ENCODE peak calls at places on chromosomes 4 and X, in nine cellular contexts. One of them, this sample, is unnamed.

GRCh38 chrX:96924581-96924980 is 40.9 kb downstream of the RPA4 start:
- DNase-seq in left lung: no peak
- DNase-seq in breast epithelium: no peak
- DNase-seq in mesenchymal stem cell: no peak
- DNase-seq in cardiac muscle cell: no peak
- DNase-seq in CD4-positive, alpha-beta memory T cell: no peak
- DNase-seq in GM06990: no peak
- DNase-seq in kidney epithelial cell: no peak
- DNase-seq in brain microvascular endothelial cell: no peak
- DNase-seq in this sample: no peak

GRCh38 chr4:18954538-18954937 is 933.0 kb upstream of the LCORL start:
- DNase-seq in left lung: no peak
- DNase-seq in breast epithelium: no peak
- DNase-seq in mesenchymal stem cell: no peak
- DNase-seq in cardiac muscle cell: no peak
- DNase-seq in CD4-positive, alpha-beta memory T cell: no peak
- DNase-seq in GM06990: no peak
- DNase-seq in kidney epithelial cell: peak; percentile 44
- DNase-seq in brain microvascular endothelial cell: no peak
- DNase-seq in this sample: no peak

GRCh38 chr4:150725957-150726523 is 144.1 kb downstream of the MAB21L2 start:
- DNase-seq in left lung: no peak
- DNase-seq in breast epithelium: no peak
- DNase-seq in mesenchymal stem cell: no peak
- DNase-seq in cardiac muscle cell: no peak
- DNase-seq in CD4-positive, alpha-beta memory T cell: no peak
- DNase-seq in GM06990: no peak
- DNase-seq in kidney epithelial cell: no peak
- DNase-seq in brain microvascular endothelial cell: no peak
- DNase-seq in this sample: no peak

GRCh38 chrX:47618923-47619485 is 653 bp downstream of the SYN1 start:
- DNase-seq in left lung: no peak
- DNase-seq in breast epithelium: no peak
- DNase-seq in mesenchymal stem cell: no peak
- DNase-seq in cardiac muscle cell: no peak
- DNase-seq in CD4-positive, alpha-beta memory T cell: no peak
- DNase-seq in GM06990: no peak
- DNase-seq in kidney epithelial cell: no peak
- DNase-seq in brain microvascular endothelial cell: no peak
- DNase-seq in this sample: no peak

GRCh38 chr4:151304755-151305154 is 20.6 kb downstream of the SH3D19 start:
- DNase-seq in left lung: no peak
- DNase-seq in breast epithelium: no peak
- DNase-seq in mesenchymal stem cell: peak; percentile 10
- DNase-seq in cardiac muscle cell: no peak
- DNase-seq in CD4-positive, alpha-beta memory T cell: no peak
- DNase-seq in GM06990: no peak
- DNase-seq in kidney epithelial cell: no peak
- DNase-seq in brain microvascular endothelial cell: no peak
- DNase-seq in this sample: peak; percentile 32

GRCh38 chr4:69308634-69309033 is 28.4 kb downstream of the UGT2B28 start:
- DNase-seq in left lung: no peak
- DNase-seq in breast epithelium: no peak
- DNase-seq in mesenchymal stem cell: no peak
- DNase-seq in cardiac muscle cell: no peak
- DNase-seq in CD4-positive, alpha-beta memory T cell: no peak
- DNase-seq in GM06990: no peak
- DNase-seq in kidney epithelial cell: no peak
- DNase-seq in brain microvascular endothelial cell: no peak
- DNase-seq in this sample: peak; percentile 7

GRCh38 chr4:48331577-48332340 is 9.6 kb upstream of the SLAIN2 start:
- DNase-seq in left lung: no peak
- DNase-seq in breast epithelium: no peak
- DNase-seq in mesenchymal stem cell: peak; percentile 94
- DNase-seq in cardiac muscle cell: no peak
- DNase-seq in CD4-positive, alpha-beta memory T cell: no peak
- DNase-seq in GM06990: no peak
- DNase-seq in kidney epithelial cell: no peak
- DNase-seq in brain microvascular endothelial cell: peak; percentile 80
- DNase-seq in this sample: peak; percentile 93

GRCh38 chr4:152189451-152190179 is 346.3 kb downstream of the FBXW7 start:
- DNase-seq in left lung: no peak
- DNase-seq in breast epithelium: no peak
- DNase-seq in mesenchymal stem cell: no peak
- DNase-seq in cardiac muscle cell: no peak
- DNase-seq in CD4-positive, alpha-beta memory T cell: no peak
- DNase-seq in GM06990: peak; percentile 64
- DNase-seq in kidney epithelial cell: no peak
- DNase-seq in brain microvascular endothelial cell: no peak
- DNase-seq in this sample: no peak

GRCh38 chr4:181548873-181549541 is 694.2 kb upstream of the TENM3 start:
- DNase-seq in left lung: peak; percentile 28
- DNase-seq in breast epithelium: no peak
- DNase-seq in mesenchymal stem cell: peak; percentile 88
- DNase-seq in cardiac muscle cell: no peak
- DNase-seq in CD4-positive, alpha-beta memory T cell: no peak
- DNase-seq in GM06990: no peak
- DNase-seq in kidney epithelial cell: peak; percentile 34
- DNase-seq in brain microvascular endothelial cell: peak; percentile 90
- DNase-seq in this sample: peak; percentile 66

GRCh38 chr4:1401409-1402020 is 4.7 kb downstream of the NKX1-1 start:
- DNase-seq in left lung: peak; percentile 58
- DNase-seq in breast epithelium: no peak
- DNase-seq in mesenchymal stem cell: no peak
- DNase-seq in cardiac muscle cell: no peak
- DNase-seq in CD4-positive, alpha-beta memory T cell: no peak
- DNase-seq in GM06990: no peak
- DNase-seq in kidney epithelial cell: no peak
- DNase-seq in brain microvascular endothelial cell: no peak
- DNase-seq in this sample: no peak

GRCh38 chr4:1403177-1403583 is 3.1 kb downstream of the NKX1-1 start:
- DNase-seq in left lung: peak; percentile 76
- DNase-seq in breast epithelium: no peak
- DNase-seq in mesenchymal stem cell: no peak
- DNase-seq in cardiac muscle cell: no peak
- DNase-seq in CD4-positive, alpha-beta memory T cell: no peak
- DNase-seq in GM06990: no peak
- DNase-seq in kidney epithelial cell: no peak
- DNase-seq in brain microvascular endothelial cell: no peak
- DNase-seq in this sample: no peak

GRCh38 chr4:1403591-1404572 is 2.4 kb downstream of the NKX1-1 start:
- DNase-seq in left lung: peak; percentile 62
- DNase-seq in breast epithelium: no peak
- DNase-seq in mesenchymal stem cell: no peak
- DNase-seq in cardiac muscle cell: no peak
- DNase-seq in CD4-positive, alpha-beta memory T cell: no peak
- DNase-seq in GM06990: no peak
- DNase-seq in kidney epithelial cell: no peak
- DNase-seq in brain microvascular endothelial cell: no peak
- DNase-seq in this sample: no peak

GRCh38 chr4:1402021-1402515 is 4.2 kb downstream of the NKX1-1 start:
- DNase-seq in left lung: peak; percentile 49
- DNase-seq in breast epithelium: no peak
- DNase-seq in mesenchymal stem cell: no peak
- DNase-seq in cardiac muscle cell: no peak
- DNase-seq in CD4-positive, alpha-beta memory T cell: no peak
- DNase-seq in GM06990: no peak
- DNase-seq in kidney epithelial cell: no peak
- DNase-seq in brain microvascular endothelial cell: no peak
- DNase-seq in this sample: no peak

DNA sequence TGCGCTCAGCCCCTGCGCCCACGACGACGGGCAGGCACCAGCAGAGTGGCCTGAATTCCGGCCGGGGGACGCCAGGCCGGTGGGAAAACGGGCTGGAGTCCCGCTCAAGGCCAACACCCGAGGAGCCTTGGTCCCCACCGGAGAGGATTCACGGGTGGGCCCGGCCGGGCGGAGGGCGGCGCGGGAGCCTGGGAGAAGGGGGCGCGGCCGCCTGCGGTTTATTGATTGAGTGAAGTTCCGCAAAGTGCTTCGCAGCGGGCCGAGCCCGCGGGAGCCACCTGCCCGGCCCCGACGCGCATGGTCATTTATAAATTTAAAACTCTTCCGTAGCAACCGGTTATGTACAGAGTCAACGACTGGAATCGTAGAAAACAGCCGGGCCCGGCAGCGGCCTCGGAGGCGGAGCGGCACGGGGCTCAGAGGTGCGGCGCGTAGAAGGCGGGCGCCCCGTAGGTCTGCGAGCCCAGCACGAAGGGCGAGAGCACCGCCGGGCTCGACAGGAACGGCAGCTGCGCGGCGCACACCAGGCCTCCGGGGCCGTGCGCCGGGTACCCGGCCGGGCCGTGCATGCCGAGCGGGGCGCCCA is 3.6 kb downstream of the NKX1-1 start:
- DNase-seq in left lung: peak; percentile 72
- DNase-seq in breast epithelium: no peak
- DNase-seq in mesenchymal stem cell: no peak
- DNase-seq in cardiac muscle cell: no peak
- DNase-seq in CD4-positive, alpha-beta memory T cell: no peak
- DNase-seq in GM06990: no peak
- DNase-seq in kidney epithelial cell: no peak
- DNase-seq in brain microvascular endothelial cell: no peak
- DNase-seq in this sample: no peak
- H3K27me3 ChIP-seq in left lung: peaks cover 64% of the 10 kb centered on the region
- H3K27me3 ChIP-seq in breast epithelium: no peaks in the 10 kb centered on the region
- H3K27me3 ChIP-seq in mesenchymal stem cell: peaks cover 77% of the 10 kb centered on the region
- H3K27me3 ChIP-seq in cardiac muscle cell: peaks cover 84% of the 10 kb centered on the region
- H3K27me3 ChIP-seq in CD4-positive, alpha-beta memory T cell: peaks cover 8% of the 10 kb centered on the region
- H3K27me3 ChIP-seq in GM06990: no peaks in the 10 kb centered on the region
- H3K27me3 ChIP-seq in kidney epithelial cell: peaks cover 78% of the 10 kb centered on the region
- H3K27me3 ChIP-seq in brain microvascular endothelial cell: peaks cover 70% of the 10 kb centered on the region
- H3K27me3 ChIP-seq in this sample: peaks cover 35% of the 10 kb centered on the region

DNA sequence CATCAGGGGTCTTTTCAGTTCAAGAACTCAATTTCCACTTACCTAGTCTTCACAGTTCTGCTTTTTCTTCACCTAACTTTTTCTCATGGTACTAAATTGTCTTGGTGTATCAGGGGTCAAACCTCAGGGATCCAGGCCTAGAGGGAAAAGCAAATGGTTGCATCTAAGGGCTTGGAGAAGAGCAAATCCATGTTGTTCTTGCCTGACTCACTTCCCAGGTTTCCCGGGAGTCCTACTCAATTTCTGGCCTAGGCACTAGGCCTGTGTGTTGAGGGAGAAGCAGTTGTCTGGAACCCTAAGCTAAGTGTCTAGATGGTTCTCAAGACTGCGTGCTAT is 191.9 kb upstream of the STK26 start:
- DNase-seq in left lung: no peak
- DNase-seq in breast epithelium: no peak
- DNase-seq in mesenchymal stem cell: no peak
- DNase-seq in cardiac muscle cell: no peak
- DNase-seq in CD4-positive, alpha-beta memory T cell: no peak
- DNase-seq in GM06990: no peak
- DNase-seq in kidney epithelial cell: no peak
- DNase-seq in brain microvascular endothelial cell: peak; percentile 6
- DNase-seq in this sample: no peak
- H3K4me3 ChIP-seq in left lung: no peak overlapping the region
- H3K4me3 ChIP-seq in breast epithelium: peak overlapping the region; percentile 49
- H3K4me3 ChIP-seq in mesenchymal stem cell: no peak overlapping the region
- H3K4me3 ChIP-seq in cardiac muscle cell: peak overlapping the region; percentile 61
- H3K4me3 ChIP-seq in CD4-positive, alpha-beta memory T cell: peak overlapping the region; percentile 5
- H3K4me3 ChIP-seq in GM06990: no peak overlapping the region
- H3K4me3 ChIP-seq in kidney epithelial cell: no peak overlapping the region
- H3K4me3 ChIP-seq in brain microvascular endothelial cell: peak overlapping the region; percentile 24
- H3K4me3 ChIP-seq in this sample: no peak overlapping the region

GRCh38 chrX:137427813-137428212 is 138.1 kb upstream of the ZIC3 start:
- DNase-seq in left lung: no peak
- DNase-seq in breast epithelium: no peak
- DNase-seq in mesenchymal stem cell: peak; percentile 0
- DNase-seq in cardiac muscle cell: peak; percentile 2
- DNase-seq in CD4-positive, alpha-beta memory T cell: no peak
- DNase-seq in GM06990: no peak
- DNase-seq in kidney epithelial cell: no peak
- DNase-seq in brain microvascular endothelial cell: no peak
- DNase-seq in this sample: no peak
- H3K27me3 ChIP-seq in left lung: peaks cover 65% of the 10 kb centered on the region
- H3K27me3 ChIP-seq in breast epithelium: peaks cover 11% of the 10 kb centered on the region
- H3K27me3 ChIP-seq in mesenchymal stem cell: peaks cover 65% of the 10 kb centered on the region
- H3K27me3 ChIP-seq in cardiac muscle cell: peaks cover 79% of the 10 kb centered on the region
- H3K27me3 ChIP-seq in CD4-positive, alpha-beta memory T cell: peaks cover 4% of the 10 kb centered on the region
- H3K27me3 ChIP-seq in GM06990: no peaks in the 10 kb centered on the region
- H3K27me3 ChIP-seq in kidney epithelial cell: peaks cover 45% of the 10 kb centered on the region
- H3K27me3 ChIP-seq in brain microvascular endothelial cell: peaks cover 7% of the 10 kb centered on the region
- H3K27me3 ChIP-seq in this sample: peaks cover 26% of the 10 kb centered on the region

GRCh38 chrX:132483951-132484350 is 4.9 kb downstream of the MBNL3 start:
- DNase-seq in left lung: no peak
- DNase-seq in breast epithelium: no peak
- DNase-seq in mesenchymal stem cell: no peak
- DNase-seq in cardiac muscle cell: no peak
- DNase-seq in CD4-positive, alpha-beta memory T cell: no peak
- DNase-seq in GM06990: no peak
- DNase-seq in kidney epithelial cell: no peak
- DNase-seq in brain microvascular endothelial cell: no peak
- DNase-seq in this sample: no peak

GRCh38 chrX:132481449-132481848 is 7.4 kb downstream of the MBNL3 start:
- DNase-seq in left lung: no peak
- DNase-seq in breast epithelium: no peak
- DNase-seq in mesenchymal stem cell: no peak
- DNase-seq in cardiac muscle cell: no peak
- DNase-seq in CD4-positive, alpha-beta memory T cell: no peak
- DNase-seq in GM06990: no peak
- DNase-seq in kidney epithelial cell: no peak
- DNase-seq in brain microvascular endothelial cell: no peak
- DNase-seq in this sample: no peak

GRCh38 chrX:132482632-132483031 is 6.2 kb downstream of the MBNL3 start:
- DNase-seq in left lung: no peak
- DNase-seq in breast epithelium: no peak
- DNase-seq in mesenchymal stem cell: no peak
- DNase-seq in cardiac muscle cell: no peak
- DNase-seq in CD4-positive, alpha-beta memory T cell: no peak
- DNase-seq in GM06990: no peak
- DNase-seq in kidney epithelial cell: no peak
- DNase-seq in brain microvascular endothelial cell: no peak
- DNase-seq in this sample: no peak

GRCh38 chrX:132483523-132483922 is 5.3 kb downstream of the MBNL3 start:
- DNase-seq in left lung: no peak
- DNase-seq in breast epithelium: no peak
- DNase-seq in mesenchymal stem cell: no peak
- DNase-seq in cardiac muscle cell: no peak
- DNase-seq in CD4-positive, alpha-beta memory T cell: no peak
- DNase-seq in GM06990: no peak
- DNase-seq in kidney epithelial cell: no peak
- DNase-seq in brain microvascular endothelial cell: no peak
- DNase-seq in this sample: no peak

DNA sequence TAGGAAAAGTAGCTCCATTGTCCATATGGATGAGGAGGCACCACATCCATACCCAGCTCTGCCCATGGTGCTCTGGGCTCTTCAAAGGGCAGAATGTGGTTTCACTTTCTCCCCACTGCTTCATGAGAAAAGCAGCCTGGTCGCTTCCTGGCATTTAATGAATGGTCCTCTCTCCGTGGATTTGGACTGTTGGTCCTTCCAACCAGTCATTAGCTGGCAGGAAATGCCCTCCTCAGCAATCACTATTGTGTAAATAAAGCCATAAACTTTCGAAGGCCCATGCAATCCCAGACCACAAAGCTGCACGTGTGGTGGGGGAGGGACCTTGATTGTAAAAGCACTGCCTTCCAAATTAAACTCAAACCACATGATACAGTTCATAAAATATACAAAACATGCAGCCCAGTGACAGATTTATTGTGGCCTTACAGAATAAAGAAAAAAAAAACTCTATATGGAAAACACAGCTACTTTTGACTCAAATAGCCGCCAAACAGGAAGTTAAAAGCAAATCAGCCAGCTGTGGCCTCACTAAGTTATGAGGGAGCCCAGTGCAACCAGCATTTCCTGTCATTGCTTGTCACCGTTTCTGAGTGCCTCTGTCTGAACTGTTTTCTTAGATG is 8.1 kb downstream of the MBNL3 start:
- DNase-seq in left lung: no peak
- DNase-seq in breast epithelium: no peak
- DNase-seq in mesenchymal stem cell: peak; percentile 85
- DNase-seq in cardiac muscle cell: peak; percentile 22
- DNase-seq in CD4-positive, alpha-beta memory T cell: peak; percentile 77
- DNase-seq in GM06990: peak; percentile 48
- DNase-seq in kidney epithelial cell: no peak
- DNase-seq in brain microvascular endothelial cell: no peak
- DNase-seq in this sample: peak; percentile 35
- H3K4me3 ChIP-seq in left lung: no peak overlapping the region
- H3K4me3 ChIP-seq in breast epithelium: peak overlapping the region; percentile 51
- H3K4me3 ChIP-seq in mesenchymal stem cell: no peak overlapping the region
- H3K4me3 ChIP-seq in cardiac muscle cell: no peak overlapping the region
- H3K4me3 ChIP-seq in CD4-positive, alpha-beta memory T cell: peak overlapping the region; percentile 56
- H3K4me3 ChIP-seq in GM06990: peak overlapping the region; percentile 51
- H3K4me3 ChIP-seq in kidney epithelial cell: no peak overlapping the region
- H3K4me3 ChIP-seq in brain microvascular endothelial cell: peak overlapping the region; percentile 27
- H3K4me3 ChIP-seq in this sample: peak overlapping the region; percentile 27